ENCODE peak calls at places on chromosomes 12 and 14, in seven cellular contexts. G, H, E, K, Z, C and V are unnamed samples.

GRCh38 chr12:112806721-112807120 is 15.2 kb downstream of the RPH3A start:
- DNase-seq in G (no peak), H (no peak), E (no peak), K (no peak), Z (no peak), C (no peak), V (no peak)

GRCh38 chr12:118299791-118300460 is 72.8 kb downstream of the TAOK3 start:
- DNase-seq in G (no peak), H (no peak), E (no peak), K (no peak), Z (no peak), C (no peak), V (no peak)

GRCh38 chr12:50764116-50764860 is 387 bp downstream of the ATF1 start:
- DNase-seq in G (peak; percentile 56), H (no peak), E (peak; percentile 84), K (no peak), Z (no peak), C (peak; percentile 55), V (peak; percentile 85)

GRCh38 chr12:109276160-109276559 is 32.9 kb downstream of the FOXN4 start:
- DNase-seq in G (no peak), H (no peak), E (no peak), K (no peak), Z (no peak), C (no peak), V (peak; percentile 20)

GRCh38 chr12:2332266-2332665 is 279.5 kb downstream of the CACNA1C start:
- DNase-seq in G (no peak), H (peak; percentile 36), E (no peak), K (no peak), Z (no peak), C (no peak), V (no peak)

GRCh38 chr12:122866379-122866778 is 29.5 kb downstream of the VPS37B start:
- DNase-seq in G (peak; percentile 17), H (no peak), E (no peak), K (no peak), Z (no peak), C (no peak), V (peak; percentile 61)

GRCh38 chr12:131020326-131020725 is 66.6 kb downstream of the ADGRD1 start:
- DNase-seq in G (no peak), H (no peak), E (no peak), K (no peak), Z (no peak), C (no peak), V (peak; percentile 54)

GRCh38 chr14:94768521-94769412 is 1.1 kb downstream of the GSC start:
- DNase-seq in G (no peak), H (no peak), E (peak; percentile 69), K (no peak), Z (peak; percentile 19), C (no peak), V (no peak)

GRCh38 chr14:22375321-22375930 is 213.6 kb downstream of the DAD1 start:
- DNase-seq in G (no peak), H (no peak), E (peak; percentile 67), K (no peak), Z (no peak), C (peak; percentile 21), V (no peak)

GRCh38 chr14:77965919-77966435 is 166.1 kb downstream of the ADCK1 start:
- DNase-seq in G (no peak), H (no peak), E (peak; percentile 23), K (no peak), Z (peak; percentile 40), C (peak; percentile 14), V (peak; percentile 88)

GRCh38 chr14:101851183-101851582 is 89.7 kb downstream of the PPP2R5C start:
- DNase-seq in G (no peak), H (no peak), E (no peak), K (no peak), Z (no peak), C (no peak), V (no peak)

GRCh38 chr14:64502476-64503183 is 1.0 kb downstream of the ZBTB25 start:
- DNase-seq in G (no peak), H (no peak), E (peak; percentile 44), K (no peak), Z (no peak), C (no peak), V (no peak)

GRCh38 chr12:49930515-49931288 is 19.8 kb upstream of the AQP2 start:
- DNase-seq in G (no peak), H (no peak), E (no peak), K (no peak), Z (no peak), C (no peak), V (no peak)

GRCh38 chr12:25415004-25415403 is 138.1 kb downstream of the LMNTD1 start:
- DNase-seq in G (no peak), H (no peak), E (no peak), K (no peak), Z (no peak), C (no peak), V (no peak)

GRCh38 chr14:54366726-54367707 is 29.8 kb upstream of the CDKN3 start:
- DNase-seq in G (no peak), H (no peak), E (peak; percentile 72), K (no peak), Z (peak; percentile 23), C (peak; percentile 38), V (no peak)

GRCh38 chr14:75277796-75278421 is 719 bp upstream of the FOS start:
- DNase-seq in G (no peak), H (no peak), E (no peak), K (no peak), Z (no peak), C (no peak), V (no peak)

GRCh38 chr12:56160160-56160763 is 2.1 kb downstream of the MYL6 start:
- DNase-seq in G (no peak), H (no peak), E (no peak), K (no peak), Z (no peak), C (no peak), V (peak; percentile 83)

GRCh38 chr12:67797316-67797741 is 148.8 kb downstream of the DYRK2 start:
- DNase-seq in G (peak; percentile 33), H (no peak), E (no peak), K (no peak), Z (no peak), C (no peak), V (no peak)

GRCh38 chr12:67795235-67795634 is 146.7 kb downstream of the DYRK2 start:
- DNase-seq in G (no peak), H (no peak), E (no peak), K (no peak), Z (no peak), C (no peak), V (no peak)

GRCh38 chr12:67794151-67794550 is 145.6 kb downstream of the DYRK2 start:
- DNase-seq in G (no peak), H (no peak), E (no peak), K (no peak), Z (no peak), C (no peak), V (no peak)

GRCh38 chr12:67798763-67799162 is 150.2 kb downstream of the DYRK2 start:
- DNase-seq in G (no peak), H (no peak), E (no peak), K (no peak), Z (no peak), C (no peak), V (no peak)

GRCh38 chr12:67797769-67798168 is 149.2 kb downstream of the DYRK2 start:
- DNase-seq in G (no peak), H (no peak), E (no peak), K (no peak), Z (no peak), C (no peak), V (no peak)
- H3K4me3 ChIP-seq in G (no peak overlapping the region), H (no peak overlapping the region), E (no peak overlapping the region), K (peak overlapping the region; percentile 16), Z (no peak overlapping the region), C (no peak overlapping the region), V (no peak overlapping the region)

GRCh38 chr12:69676257-69677012 is 22.7 kb downstream of the BEST3 start:
- DNase-seq in G (no peak), H (no peak), E (no peak), K (no peak), Z (no peak), C (no peak), V (no peak)

GRCh38 chr12:69672195-69672594 is 26.9 kb downstream of the BEST3 start:
- DNase-seq in G (no peak), H (no peak), E (no peak), K (no peak), Z (no peak), C (no peak), V (no peak)

GRCh38 chr12:69666798-69667197 is 32.3 kb downstream of the BEST3 start:
- DNase-seq in G (no peak), H (no peak), E (no peak), K (no peak), Z (no peak), C (no peak), V (no peak)

GRCh38 chr12:69671597-69671996 is 27.5 kb downstream of the BEST3 start:
- DNase-seq in G (no peak), H (no peak), E (no peak), K (no peak), Z (no peak), C (no peak), V (no peak)
- H3K4me3 ChIP-seq in G (no peak overlapping the region), H (no peak overlapping the region), E (no peak overlapping the region), K (no peak overlapping the region), Z (no peak overlapping the region), C (no peak overlapping the region), V (no peak overlapping the region)

GRCh38 chr14:104755621-104756020 is 2.7 kb downstream of the SIVA1 start:
- DNase-seq in G (no peak), H (no peak), E (no peak), K (no peak), Z (no peak), C (no peak), V (no peak)
- H3K4me3 ChIP-seq in G (no peak overlapping the region), H (no peak overlapping the region), E (no peak overlapping the region), K (no peak overlapping the region), Z (no peak overlapping the region), C (no peak overlapping the region), V (no peak overlapping the region)

DNA sequence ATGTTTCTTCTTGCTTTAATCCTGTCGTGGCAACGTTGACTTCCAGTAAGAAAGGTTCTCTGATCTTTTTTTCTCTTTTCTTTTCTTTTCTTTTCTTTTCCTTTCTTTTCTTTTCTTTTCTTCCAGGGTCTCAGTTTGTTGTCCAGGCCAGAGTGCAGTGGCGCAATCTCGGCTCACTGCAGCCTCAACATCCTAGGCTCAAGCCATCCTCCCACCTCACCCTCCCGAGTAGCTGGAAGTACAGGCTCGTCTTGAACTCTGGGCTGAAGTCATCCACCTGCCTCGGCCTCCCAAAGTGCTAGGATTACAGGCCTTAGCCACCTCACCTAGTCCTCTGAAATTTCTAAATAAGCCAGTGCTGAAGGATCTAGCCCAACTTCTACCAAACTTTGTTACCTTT is 1.3 kb upstream of the MAP3K9 start:
- DNase-seq in G (no peak), H (no peak), E (no peak), K (no peak), Z (no peak), C (no peak), V (no peak)
- H3K4me3 ChIP-seq in G (no peak overlapping the region), H (no peak overlapping the region), E (peak overlapping the region; percentile 79), K (no peak overlapping the region), Z (no peak overlapping the region), C (peak overlapping the region; percentile 72), V (peak overlapping the region; percentile 83)

GRCh38 chr12:8508224-8508623 is 5.1 kb upstream of the CLEC4D start:
- DNase-seq in G (no peak), H (no peak), E (no peak), K (no peak), Z (no peak), C (no peak), V (no peak)

GRCh38 chr12:8508912-8509841 is 4.1 kb upstream of the CLEC4D start:
- DNase-seq in G (no peak), H (no peak), E (no peak), K (no peak), Z (no peak), C (no peak), V (no peak)

GRCh38 chr12:8513203-8513602 is at the start of gene CLEC4D:
- DNase-seq in G (no peak), H (no peak), E (no peak), K (no peak), Z (no peak), C (no peak), V (no peak)
- H3K4me3 ChIP-seq in G (no peak within 1 kb of the TSS), H (no peak within 1 kb of the TSS), E (no peak within 1 kb of the TSS), K (no peak within 1 kb of the TSS), Z (no peak within 1 kb of the TSS), C (no peak within 1 kb of the TSS), V (no peak within 1 kb of the TSS)